ENCODE peak calls at places on chromosomes 11 and 22, in seven cellular contexts. M, B, H, G, D, V and I are unnamed samples.

GRCh38 chr11:31139479-31139878 is 230.1 kb downstream of the DCDC1 start:
- DNase-seq in M (no peak), B (no peak), H (no peak), G (no peak), D (no peak), V (no peak), I (no peak)

GRCh38 chr11:106228996-106229395 is 151.5 kb downstream of the AASDHPPT start:
- DNase-seq in M (no peak), B (no peak), H (no peak), G (peak; percentile 28), D (no peak), V (no peak), I (no peak)

GRCh38 chr11:57779275-57779674 is 17.7 kb downstream of the CTNND1 start:
- DNase-seq in M (peak; percentile 60), B (peak; percentile 56), H (peak; percentile 68), G (peak; percentile 79), D (no peak), V (peak; percentile 71), I (no peak)

GRCh38 chr11:130945945-130946344 is 29.7 kb upstream of the SNX19 start:
- DNase-seq in M (no peak), B (no peak), H (no peak), G (peak; percentile 85), D (no peak), V (peak; percentile 49), I (no peak)

GRCh38 chr11:96778272-96778671 is 388.5 kb downstream of the JRKL start:
- DNase-seq in M (no peak), B (no peak), H (peak; percentile 24), G (no peak), D (no peak), V (no peak), I (no peak)

GRCh38 chr11:119421941-119422504 is 949 bp downstream of the THY1 start:
- DNase-seq in M (peak; percentile 74), B (no peak), H (peak; percentile 23), G (peak; percentile 41), D (peak; percentile 79), V (no peak), I (peak; percentile 75)

GRCh38 chr11:70611166-70611565 is 212.8 kb downstream of the CTTN start:
- DNase-seq in M (no peak), B (no peak), H (no peak), G (no peak), D (no peak), V (no peak), I (no peak)

GRCh38 chr11:64289011-64289564 is 2.0 kb upstream of the KCNK4 start:
- DNase-seq in M (no peak), B (no peak), H (no peak), G (no peak), D (no peak), V (no peak), I (no peak)

GRCh38 chr22:27918351-27919221 is 470 bp downstream of the PITPNB start:
- DNase-seq in M (peak; percentile 80), B (peak; percentile 33), H (peak; percentile 46), G (peak; percentile 59), D (peak; percentile 80), V (peak; percentile 50), I (peak; percentile 81)

GRCh38 chr11:128686745-128687177 is 7.1 kb upstream of the FLI1 start:
- DNase-seq in M (peak; percentile 77), B (peak; percentile 52), H (no peak), G (peak; percentile 73), D (peak; percentile 71), V (peak; percentile 40), I (no peak)

GRCh38 chr11:1165256-1166041 is 7.7 kb downstream of the MUC5AC start:
- DNase-seq in M (no peak), B (peak; percentile 24), H (no peak), G (no peak), D (peak; percentile 30), V (no peak), I (no peak)

GRCh38 chr11:18485905-18486528 is 30.4 kb downstream of the LDHAL6A start:
- DNase-seq in M (no peak), B (no peak), H (no peak), G (no peak), D (no peak), V (no peak), I (no peak)

GRCh38 chr11:36577373-36577772 is 9.6 kb downstream of the RAG1 start:
- DNase-seq in M (no peak), B (no peak), H (no peak), G (no peak), D (no peak), V (no peak), I (no peak)
- TF ChIP-seq CTCF in M (no peak), B (no peak), H (no peak), G (no peak), D (no peak), V (no peak), I (no peak)

GRCh38 chr11:10379433-10379832 is 74.6 kb downstream of the ADM start:
- DNase-seq in M (no peak), B (no peak), H (peak; percentile 59), G (peak; percentile 68), D (no peak), V (no peak), I (no peak)

GRCh38 chr11:10377182-10377581 is 72.3 kb downstream of the ADM start:
- DNase-seq in M (no peak), B (no peak), H (no peak), G (no peak), D (no peak), V (no peak), I (no peak)

GRCh38 chr11:10378362-10378761 is 73.5 kb downstream of the ADM start:
- DNase-seq in M (no peak), B (no peak), H (no peak), G (no peak), D (no peak), V (no peak), I (no peak)

GRCh38 chr11:10379871-10380568 is 75.0 kb upstream of the AMPD3 start:
- DNase-seq in M (no peak), B (no peak), H (peak; percentile 72), G (peak; percentile 49), D (no peak), V (peak; percentile 49), I (no peak)

DNA sequence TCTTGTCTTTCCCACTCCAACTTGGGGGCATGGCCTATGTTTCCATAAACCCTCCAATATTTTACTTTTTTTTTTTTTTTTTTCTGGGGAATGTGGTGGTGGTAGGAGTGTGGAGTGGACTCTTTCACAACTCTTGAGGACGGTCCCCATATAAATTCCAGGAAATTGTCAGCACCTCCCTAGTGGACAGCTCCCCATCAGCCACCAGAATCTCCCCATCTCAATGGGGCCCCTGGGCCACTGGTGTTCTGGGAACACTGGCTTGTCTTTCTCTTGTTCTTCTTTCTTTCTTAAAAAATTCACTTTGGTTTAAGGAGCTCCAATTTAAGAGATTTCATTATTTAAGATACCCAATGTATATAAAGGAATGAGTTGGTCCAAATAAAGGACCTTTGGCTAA is 74.1 kb downstream of the ADM start:
- DNase-seq in M (peak; percentile 55), B (no peak), H (no peak), G (no peak), D (no peak), V (no peak), I (no peak)
- H3K4me1 ChIP-seq in M (no peaks in the 10 kb centered on the region), B (peaks cover 16% of the 10 kb centered on the region), H (peaks cover 7% of the 10 kb centered on the region), G (no peaks in the 10 kb centered on the region), D (peaks cover 26% of the 10 kb centered on the region), V (peaks cover 13% of the 10 kb centered on the region), I (no peaks in the 10 kb centered on the region)

GRCh38 chr11:44033856-44034255 is 13.9 kb upstream of the ACCSL start:
- DNase-seq in M (no peak), B (no peak), H (no peak), G (no peak), D (no peak), V (no peak), I (no peak)

GRCh38 chr11:44034639-44035038 is 13.1 kb upstream of the ACCSL start:
- DNase-seq in M (no peak), B (no peak), H (no peak), G (no peak), D (no peak), V (no peak), I (no peak)

GRCh38 chr11:44036811-44037657 is 10.7 kb upstream of the ACCSL start:
- DNase-seq in M (peak; percentile 94), B (peak; percentile 66), H (peak; percentile 48), G (peak; percentile 93), D (peak; percentile 80), V (peak; percentile 83), I (peak; percentile 83)

GRCh38 chr11:44033411-44033850 is 14.3 kb upstream of the ACCSL start:
- DNase-seq in M (no peak), B (no peak), H (no peak), G (no peak), D (no peak), V (no peak), I (no peak)

GRCh38 chr11:44037658-44037998 is 10.2 kb upstream of the ACCSL start:
- DNase-seq in M (no peak), B (no peak), H (no peak), G (no peak), D (no peak), V (no peak), I (no peak)
- TF ChIP-seq CTCF in M (peak; percentile 0), B (no peak), H (no peak), G (no peak), D (no peak), V (no peak), I (no peak)

GRCh38 chr22:41844513-41844912 is 11.6 kb downstream of the SREBF2 start:
- DNase-seq in M (no peak), B (peak; percentile 80), H (no peak), G (no peak), D (no peak), V (peak; percentile 74), I (no peak)

GRCh38 chr22:41848468-41848867 is 15.6 kb downstream of the SREBF2 start:
- DNase-seq in M (no peak), B (peak; percentile 70), H (no peak), G (no peak), D (no peak), V (peak; percentile 43), I (no peak)

GRCh38 chr22:41846268-41847002 is 13.5 kb downstream of the SREBF2 start:
- DNase-seq in M (no peak), B (no peak), H (no peak), G (no peak), D (no peak), V (no peak), I (no peak)

GRCh38 chr22:41845380-41846267 is 12.7 kb downstream of the SREBF2 start:
- DNase-seq in M (peak; percentile 27), B (peak; percentile 41), H (no peak), G (no peak), D (no peak), V (no peak), I (no peak)

GRCh38 chr22:41847300-41847699 is 14.4 kb downstream of the SREBF2 start:
- DNase-seq in M (no peak), B (no peak), H (no peak), G (no peak), D (no peak), V (no peak), I (no peak)
- H3K4me1 ChIP-seq in M (peaks cover 29% of the 10 kb centered on the region), B (peaks cover 72% of the 10 kb centered on the region), H (peaks cover 23% of the 10 kb centered on the region), G (peaks cover 36% of the 10 kb centered on the region), D (peaks cover 3% of the 10 kb centered on the region), V (peaks cover 48% of the 10 kb centered on the region), I (peaks cover 20% of the 10 kb centered on the region)